ENCODE peak calls at places on chromosome 6, in six cellular contexts. One of them, this sample, is unnamed. For H3K9me3, the result is how much of the 10 kb centered on the place peaks cover.

GRCh38 chr6:167573461-167574215 is 248.8 kb downstream of the TTLL2 start:
- DNase-seq in CD8-positive, alpha-beta memory T cell: no peak
- DNase-seq in GM23248: no peak
- DNase-seq in HCT116: no peak
- DNase-seq in psoas muscle: no peak
- DNase-seq in A549: no peak
- DNase-seq in this sample: no peak

GRCh38 chr6:137933696-137934095 is 66.6 kb downstream of the TNFAIP3 start:
- DNase-seq in A549: no peak
- DNase-seq in GM23248: peak
- DNase-seq in HCT116: no peak
- DNase-seq in CD8-positive, alpha-beta memory T cell: no peak
- DNase-seq in psoas muscle: peak
- DNase-seq in this sample: peak

GRCh38 chr6:142013286-142013685 is 119.4 kb upstream of the GJE1 start:
- DNase-seq in A549: peak
- DNase-seq in GM23248: peak
- DNase-seq in HCT116: peak
- DNase-seq in CD8-positive, alpha-beta memory T cell: no peak
- DNase-seq in psoas muscle: no peak
- DNase-seq in this sample: peak

GRCh38 chr6:91669154-91669903 is 1082.5 kb upstream of the MAP3K7 start:
- DNase-seq in A549: no peak
- DNase-seq in GM23248: no peak
- DNase-seq in psoas muscle: no peak
- DNase-seq in CD8-positive, alpha-beta memory T cell: no peak
- DNase-seq in HCT116: no peak
- DNase-seq in this sample: no peak

GRCh38 chr6:39902136-39902535 is 32.1 kb downstream of the MOCS1 start:
- DNase-seq in A549: no peak
- DNase-seq in GM23248: no peak
- DNase-seq in CD8-positive, alpha-beta memory T cell: no peak
- DNase-seq in psoas muscle: no peak
- DNase-seq in HCT116: no peak
- DNase-seq in this sample: no peak

GRCh38 chr6:38637756-38638155 is 2.0 kb downstream of the BTBD9 start:
- DNase-seq in GM23248: no peak
- DNase-seq in CD8-positive, alpha-beta memory T cell: no peak
- DNase-seq in HCT116: no peak
- DNase-seq in A549: no peak
- DNase-seq in psoas muscle: no peak
- DNase-seq in this sample: no peak

GRCh38 chr6:89375427-89375868 is 22.9 kb upstream of the UBE2J1 start:
- DNase-seq in A549: peak
- DNase-seq in psoas muscle: peak
- DNase-seq in GM23248: no peak
- DNase-seq in CD8-positive, alpha-beta memory T cell: peak
- DNase-seq in HCT116: no peak
- DNase-seq in this sample: peak

GRCh38 chr6:67345946-67346345 is 1289.1 kb upstream of the ADGRB3 start:
- DNase-seq in HCT116: no peak
- DNase-seq in A549: no peak
- DNase-seq in CD8-positive, alpha-beta memory T cell: no peak
- DNase-seq in psoas muscle: no peak
- DNase-seq in GM23248: no peak
- DNase-seq in this sample: no peak

GRCh38 chr6:114735118-114735730 is 392.4 kb upstream of the HS3ST5 start:
- DNase-seq in GM23248: no peak
- DNase-seq in psoas muscle: no peak
- DNase-seq in CD8-positive, alpha-beta memory T cell: no peak
- DNase-seq in HCT116: no peak
- DNase-seq in A549: no peak
- DNase-seq in this sample: no peak

GRCh38 chr6:37454420-37455125 is 21.6 kb downstream of the CMTR1 start:
- DNase-seq in HCT116: no peak
- DNase-seq in psoas muscle: no peak
- DNase-seq in CD8-positive, alpha-beta memory T cell: no peak
- DNase-seq in A549: no peak
- DNase-seq in GM23248: peak
- DNase-seq in this sample: peak

DNA sequence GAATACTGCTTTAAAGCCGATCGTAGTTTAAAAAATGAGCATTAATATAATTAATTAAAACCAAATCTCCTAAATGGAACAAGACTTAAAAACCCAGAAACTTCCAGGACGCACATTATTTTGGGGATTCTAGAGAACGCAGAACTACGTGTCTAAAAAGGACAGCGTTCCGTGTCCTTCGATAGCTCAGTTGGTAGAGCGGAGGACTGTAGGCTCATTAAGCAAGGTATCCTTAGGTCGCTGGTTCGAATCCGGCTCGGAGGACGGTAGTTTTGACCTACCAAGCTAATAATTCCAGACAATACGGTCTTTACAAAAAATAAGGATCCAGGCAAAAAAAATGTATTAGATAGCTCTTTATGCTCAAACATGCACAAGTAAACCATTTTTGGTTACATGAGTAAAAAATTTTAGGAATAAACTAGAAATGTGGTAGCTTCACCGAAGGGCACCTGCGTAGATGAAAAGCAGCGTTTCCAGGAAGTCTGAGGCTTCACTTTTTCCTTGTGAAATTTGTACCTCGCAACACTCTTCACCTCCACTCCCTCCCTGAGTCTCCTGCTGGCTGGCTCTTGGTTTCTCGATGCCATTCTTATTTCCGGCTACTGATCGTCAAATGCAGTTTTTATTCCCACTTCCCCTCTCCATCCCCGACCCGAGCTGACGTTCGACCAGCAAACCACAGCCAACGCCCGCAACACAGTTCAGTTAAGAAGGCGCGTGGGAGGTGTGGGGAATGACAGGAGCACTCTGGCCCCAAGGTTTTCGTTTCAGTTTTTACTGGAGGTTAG is 19.6 kb upstream of the ABT1 start:
- DNase-seq in A549: peak
- DNase-seq in HCT116: peak
- DNase-seq in psoas muscle: peak
- DNase-seq in GM23248: peak
- DNase-seq in CD8-positive, alpha-beta memory T cell: peak
- DNase-seq in this sample: peak
- H3K4me3 ChIP-seq in A549: peak
- H3K4me3 ChIP-seq in HCT116: peak
- H3K4me3 ChIP-seq in psoas muscle: peak
- H3K4me3 ChIP-seq in GM23248: peak
- H3K4me3 ChIP-seq in CD8-positive, alpha-beta memory T cell: peak
- H3K4me3 ChIP-seq in this sample: peak

GRCh38 chr6:917296-917695 is 224.4 kb upstream of the EXOC2 start:
- DNase-seq in GM23248: no peak
- DNase-seq in psoas muscle: no peak
- DNase-seq in CD8-positive, alpha-beta memory T cell: no peak
- DNase-seq in A549: no peak
- DNase-seq in HCT116: no peak
- DNase-seq in this sample: no peak

GRCh38 chr6:917939-918338 is 225.0 kb upstream of the EXOC2 start:
- DNase-seq in A549: no peak
- DNase-seq in HCT116: no peak
- DNase-seq in CD8-positive, alpha-beta memory T cell: no peak
- DNase-seq in GM23248: no peak
- DNase-seq in psoas muscle: no peak
- DNase-seq in this sample: no peak

GRCh38 chr6:921400-921799 is 228.5 kb upstream of the EXOC2 start:
- DNase-seq in GM23248: no peak
- DNase-seq in A549: no peak
- DNase-seq in CD8-positive, alpha-beta memory T cell: no peak
- DNase-seq in psoas muscle: no peak
- DNase-seq in HCT116: no peak
- DNase-seq in this sample: no peak

GRCh38 chr6:920512-920911 is 227.6 kb upstream of the EXOC2 start:
- DNase-seq in HCT116: no peak
- DNase-seq in GM23248: no peak
- DNase-seq in CD8-positive, alpha-beta memory T cell: no peak
- DNase-seq in psoas muscle: no peak
- DNase-seq in A549: no peak
- DNase-seq in this sample: no peak

GRCh38 chr6:919499-919898 is 226.6 kb upstream of the EXOC2 start:
- DNase-seq in psoas muscle: no peak
- DNase-seq in CD8-positive, alpha-beta memory T cell: no peak
- DNase-seq in A549: no peak
- DNase-seq in GM23248: no peak
- DNase-seq in HCT116: no peak
- DNase-seq in this sample: no peak
- H3K9me3 ChIP-seq in psoas muscle: under half
- H3K9me3 ChIP-seq in CD8-positive, alpha-beta memory T cell: under half
- H3K9me3 ChIP-seq in A549: under half
- H3K9me3 ChIP-seq in GM23248: under half
- H3K9me3 ChIP-seq in HCT116: under half
- H3K9me3 ChIP-seq in this sample: under half

GRCh38 chr6:6315660-6316059 is 4.8 kb downstream of the F13A1 start:
- DNase-seq in A549: peak
- DNase-seq in HCT116: peak
- DNase-seq in CD8-positive, alpha-beta memory T cell: no peak
- DNase-seq in psoas muscle: no peak
- DNase-seq in GM23248: peak
- DNase-seq in this sample: peak

GRCh38 chr6:6323352-6323751 is 2.9 kb upstream of the F13A1 start:
- DNase-seq in CD8-positive, alpha-beta memory T cell: no peak
- DNase-seq in A549: no peak
- DNase-seq in psoas muscle: no peak
- DNase-seq in HCT116: no peak
- DNase-seq in GM23248: no peak
- DNase-seq in this sample: no peak

GRCh38 chr6:6317825-6318733 is 2.4 kb downstream of the F13A1 start:
- DNase-seq in CD8-positive, alpha-beta memory T cell: no peak
- DNase-seq in HCT116: no peak
- DNase-seq in psoas muscle: no peak
- DNase-seq in GM23248: no peak
- DNase-seq in A549: no peak
- DNase-seq in this sample: no peak

GRCh38 chr6:6317386-6317785 is 3.1 kb downstream of the F13A1 start:
- DNase-seq in GM23248: no peak
- DNase-seq in CD8-positive, alpha-beta memory T cell: no peak
- DNase-seq in A549: no peak
- DNase-seq in psoas muscle: no peak
- DNase-seq in HCT116: no peak
- DNase-seq in this sample: no peak

DNA sequence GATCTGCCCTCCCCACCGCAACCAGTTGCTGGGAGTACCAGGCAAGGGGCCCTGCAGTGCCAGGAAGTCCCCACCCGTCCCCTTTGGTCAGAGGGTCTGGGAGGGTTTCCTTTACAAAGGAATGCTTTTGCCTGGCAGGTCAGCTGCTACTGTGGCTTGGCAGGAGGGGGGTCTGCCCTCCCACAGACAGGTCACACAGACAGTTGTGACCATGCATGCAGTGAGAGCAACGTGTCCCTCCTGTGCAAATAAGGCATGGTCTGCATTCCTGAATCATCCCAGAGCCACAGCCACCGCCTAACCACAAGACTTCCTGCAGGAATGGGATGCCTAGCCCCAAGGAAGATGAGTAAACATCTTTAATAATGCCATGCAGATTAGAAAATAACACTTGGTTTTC is 439 bp upstream of the F13A1 start:
- DNase-seq in psoas muscle: no peak
- DNase-seq in CD8-positive, alpha-beta memory T cell: no peak
- DNase-seq in A549: no peak
- DNase-seq in HCT116: no peak
- DNase-seq in GM23248: peak
- DNase-seq in this sample: no peak
- H3K4me3 ChIP-seq in psoas muscle: peak
- H3K4me3 ChIP-seq in CD8-positive, alpha-beta memory T cell: no peak
- H3K4me3 ChIP-seq in A549: no peak
- H3K4me3 ChIP-seq in HCT116: no peak
- H3K4me3 ChIP-seq in GM23248: no peak
- H3K4me3 ChIP-seq in this sample: no peak

GRCh38 chr6:30282522-30282921 is 44.2 kb upstream of the TRIM39 start:
- DNase-seq in HCT116: no peak
- DNase-seq in psoas muscle: no peak
- DNase-seq in A549: no peak
- DNase-seq in CD8-positive, alpha-beta memory T cell: no peak
- DNase-seq in GM23248: no peak
- DNase-seq in this sample: no peak
- H3K9me3 ChIP-seq in HCT116: under half
- H3K9me3 ChIP-seq in psoas muscle: half or more
- H3K9me3 ChIP-seq in A549: half or more
- H3K9me3 ChIP-seq in CD8-positive, alpha-beta memory T cell: half or more
- H3K9me3 ChIP-seq in GM23248: under half
- H3K9me3 ChIP-seq in this sample: under half

DNA sequence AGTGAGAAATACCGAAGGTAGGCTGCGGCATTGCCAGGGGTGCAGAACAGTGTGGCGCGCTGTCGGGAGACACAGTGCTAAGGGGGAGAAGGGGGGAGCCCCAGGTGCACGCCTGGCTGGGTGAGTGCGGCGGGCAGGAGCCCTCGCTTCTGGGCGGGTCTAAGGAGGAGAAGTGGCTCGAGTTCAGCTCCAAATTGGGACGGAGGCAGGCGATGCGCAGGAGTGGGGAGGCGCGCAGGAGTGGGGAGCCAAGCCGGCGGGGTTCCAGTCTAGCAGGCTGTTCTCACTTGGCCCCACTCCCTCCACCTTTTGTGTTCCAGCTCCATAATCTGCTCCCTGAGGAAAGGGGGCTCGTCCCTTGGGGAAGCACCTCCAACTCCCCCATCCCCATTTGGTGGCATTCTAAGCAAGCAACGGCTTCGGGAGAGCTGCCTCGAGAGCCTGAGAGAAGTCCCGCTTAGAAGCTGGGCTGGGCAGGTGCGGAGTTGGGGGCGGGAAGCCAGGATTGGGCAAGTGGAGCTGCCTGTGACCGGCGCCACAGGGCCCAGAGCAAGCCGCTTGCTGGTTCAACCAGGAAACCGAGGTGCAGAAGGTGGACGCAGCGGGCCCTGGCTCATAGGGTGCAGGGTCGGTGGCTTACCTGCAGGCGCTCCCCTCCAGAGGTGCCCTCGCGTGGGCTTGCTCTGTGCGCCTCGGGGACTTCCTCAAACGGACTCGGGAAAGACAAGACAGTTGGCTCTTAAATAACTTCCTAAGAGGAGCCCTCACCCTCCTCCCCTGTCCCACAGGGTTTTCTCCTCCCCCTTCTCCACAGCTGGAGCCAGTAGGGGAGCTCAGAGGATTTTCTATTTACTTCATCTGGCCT is at the start of gene F13A1:
- DNase-seq in A549: no peak
- DNase-seq in CD8-positive, alpha-beta memory T cell: no peak
- DNase-seq in HCT116: no peak
- DNase-seq in psoas muscle: peak
- DNase-seq in GM23248: no peak
- DNase-seq in this sample: no peak
- H3K4me3 ChIP-seq in A549: no peak
- H3K4me3 ChIP-seq in CD8-positive, alpha-beta memory T cell: no peak
- H3K4me3 ChIP-seq in HCT116: no peak
- H3K4me3 ChIP-seq in psoas muscle: peak
- H3K4me3 ChIP-seq in GM23248: no peak
- H3K4me3 ChIP-seq in this sample: no peak

This sample was measured in MG63.